ENCODE peak calls at places on chromosomes 6 and 20, in ten cellular contexts. One of them, this sample, is unnamed.

GRCh38 chr6:94127716-94128115 is 708.4 kb upstream of the EPHA7 start:
- DNase-seq in hepatocyte: no peak
- DNase-seq in nephron progenitor cell: no peak
- DNase-seq in Panc1: no peak
- DNase-seq in GM12864: no peak
- DNase-seq in testis: no peak
- DNase-seq in endothelial cell: no peak
- DNase-seq in fibroblast of lung: no peak
- DNase-seq in fibroblast of mammary gland: no peak
- DNase-seq in ascending aorta: no peak
- DNase-seq in this sample: no peak

GRCh38 chr6:43714311-43715055 is 26.9 kb upstream of the MRPS18A start:
- DNase-seq in hepatocyte: peak
- DNase-seq in nephron progenitor cell: peak
- DNase-seq in Panc1: no peak
- DNase-seq in GM12864: no peak
- DNase-seq in testis: no peak
- DNase-seq in endothelial cell: no peak
- DNase-seq in fibroblast of lung: peak
- DNase-seq in fibroblast of mammary gland: peak
- DNase-seq in ascending aorta: no peak
- DNase-seq in this sample: no peak

GRCh38 chr6:158654498-158654897 is 4.6 kb downstream of the SYTL3 start:
- DNase-seq in hepatocyte: peak
- DNase-seq in nephron progenitor cell: no peak
- DNase-seq in Panc1: no peak
- DNase-seq in GM12864: no peak
- DNase-seq in testis: peak
- DNase-seq in endothelial cell: no peak
- DNase-seq in fibroblast of lung: peak
- DNase-seq in fibroblast of mammary gland: peak
- DNase-seq in ascending aorta: peak
- DNase-seq in this sample: peak

GRCh38 chr20:56343861-56344381 is 14.9 kb upstream of the FAM210B start:
- DNase-seq in hepatocyte: peak
- DNase-seq in nephron progenitor cell: peak
- DNase-seq in Panc1: no peak
- DNase-seq in GM12864: no peak
- DNase-seq in testis: peak
- DNase-seq in endothelial cell: peak
- DNase-seq in fibroblast of lung: peak
- DNase-seq in fibroblast of mammary gland: peak
- DNase-seq in ascending aorta: no peak
- DNase-seq in this sample: no peak

GRCh38 chr20:63547484-63548480 is at the start of gene SRMS:
- DNase-seq in hepatocyte: no peak
- DNase-seq in nephron progenitor cell: no peak
- DNase-seq in Panc1: no peak
- DNase-seq in GM12864: no peak
- DNase-seq in testis: no peak
- DNase-seq in endothelial cell: no peak
- DNase-seq in fibroblast of lung: no peak
- DNase-seq in fibroblast of mammary gland: no peak
- DNase-seq in ascending aorta: no peak
- DNase-seq in this sample: peak

GRCh38 chr20:50189681-50190250 is 864 bp upstream of the CEBPB start:
- DNase-seq in hepatocyte: peak
- DNase-seq in nephron progenitor cell: peak
- DNase-seq in Panc1: no peak
- DNase-seq in GM12864: no peak
- DNase-seq in testis: peak
- DNase-seq in endothelial cell: no peak
- DNase-seq in fibroblast of lung: no peak
- DNase-seq in fibroblast of mammary gland: no peak
- DNase-seq in ascending aorta: no peak
- DNase-seq in this sample: peak

GRCh38 chr20:58571942-58572666 is 56.9 kb upstream of the APCDD1L start:
- DNase-seq in hepatocyte: peak
- DNase-seq in nephron progenitor cell: no peak
- DNase-seq in Panc1: no peak
- DNase-seq in GM12864: no peak
- DNase-seq in testis: no peak
- DNase-seq in endothelial cell: no peak
- DNase-seq in fibroblast of lung: peak
- DNase-seq in fibroblast of mammary gland: no peak
- DNase-seq in ascending aorta: no peak
- DNase-seq in this sample: no peak

GRCh38 chr6:89335164-89335563 is 17.4 kb downstream of the UBE2J1 start:
- DNase-seq in hepatocyte: no peak
- DNase-seq in nephron progenitor cell: no peak
- DNase-seq in Panc1: no peak
- DNase-seq in GM12864: no peak
- DNase-seq in testis: no peak
- DNase-seq in endothelial cell: no peak
- DNase-seq in fibroblast of lung: no peak
- DNase-seq in fibroblast of mammary gland: no peak
- DNase-seq in ascending aorta: no peak
- DNase-seq in this sample: no peak

GRCh38 chr6:135167617-135168016 is 13.5 kb upstream of the MYB start:
- DNase-seq in hepatocyte: no peak
- DNase-seq in nephron progenitor cell: no peak
- DNase-seq in Panc1: no peak
- DNase-seq in GM12864: no peak
- DNase-seq in testis: no peak
- DNase-seq in endothelial cell: no peak
- DNase-seq in fibroblast of lung: no peak
- DNase-seq in fibroblast of mammary gland: no peak
- DNase-seq in ascending aorta: no peak
- DNase-seq in this sample: no peak

GRCh38 chr6:139905404-139906052 is 531.1 kb upstream of the CITED2 start:
- DNase-seq in hepatocyte: no peak
- DNase-seq in nephron progenitor cell: no peak
- DNase-seq in Panc1: no peak
- DNase-seq in GM12864: no peak
- DNase-seq in testis: no peak
- DNase-seq in endothelial cell: no peak
- DNase-seq in fibroblast of lung: no peak
- DNase-seq in fibroblast of mammary gland: no peak
- DNase-seq in ascending aorta: no peak
- DNase-seq in this sample: no peak

GRCh38 chr6:26156105-26156849 is 69.0 kb downstream of the HFE start:
- DNase-seq in hepatocyte: peak
- DNase-seq in nephron progenitor cell: peak
- DNase-seq in Panc1: peak
- DNase-seq in GM12864: peak
- DNase-seq in testis: peak
- DNase-seq in endothelial cell: peak
- DNase-seq in fibroblast of lung: peak
- DNase-seq in fibroblast of mammary gland: peak
- DNase-seq in ascending aorta: peak
- DNase-seq in this sample: peak

GRCh38 chr6:29992792-29993191 is 50.5 kb downstream of the HLA-A start:
- DNase-seq in hepatocyte: no peak
- DNase-seq in nephron progenitor cell: no peak
- DNase-seq in Panc1: peak
- DNase-seq in GM12864: no peak
- DNase-seq in testis: no peak
- DNase-seq in endothelial cell: no peak
- DNase-seq in fibroblast of lung: peak
- DNase-seq in fibroblast of mammary gland: peak
- DNase-seq in ascending aorta: no peak
- DNase-seq in this sample: peak

GRCh38 chr6:66926060-66926459 is 1219.0 kb upstream of the EYS start:
- DNase-seq in hepatocyte: no peak
- DNase-seq in nephron progenitor cell: no peak
- DNase-seq in Panc1: peak
- DNase-seq in GM12864: no peak
- DNase-seq in testis: no peak
- DNase-seq in endothelial cell: no peak
- DNase-seq in fibroblast of lung: peak
- DNase-seq in fibroblast of mammary gland: no peak
- DNase-seq in ascending aorta: no peak
- DNase-seq in this sample: no peak
- TF ChIP-seq CTCF in hepatocyte: no peak
- TF ChIP-seq CTCF in nephron progenitor cell: no peak
- TF ChIP-seq CTCF in Panc1: peak
- TF ChIP-seq CTCF in GM12864: no peak
- TF ChIP-seq CTCF in testis: peak
- TF ChIP-seq CTCF in endothelial cell: no peak
- TF ChIP-seq CTCF in fibroblast of lung: no peak
- TF ChIP-seq CTCF in fibroblast of mammary gland: no peak
- TF ChIP-seq CTCF in ascending aorta: no peak
- TF ChIP-seq CTCF in this sample: peak

DNA sequence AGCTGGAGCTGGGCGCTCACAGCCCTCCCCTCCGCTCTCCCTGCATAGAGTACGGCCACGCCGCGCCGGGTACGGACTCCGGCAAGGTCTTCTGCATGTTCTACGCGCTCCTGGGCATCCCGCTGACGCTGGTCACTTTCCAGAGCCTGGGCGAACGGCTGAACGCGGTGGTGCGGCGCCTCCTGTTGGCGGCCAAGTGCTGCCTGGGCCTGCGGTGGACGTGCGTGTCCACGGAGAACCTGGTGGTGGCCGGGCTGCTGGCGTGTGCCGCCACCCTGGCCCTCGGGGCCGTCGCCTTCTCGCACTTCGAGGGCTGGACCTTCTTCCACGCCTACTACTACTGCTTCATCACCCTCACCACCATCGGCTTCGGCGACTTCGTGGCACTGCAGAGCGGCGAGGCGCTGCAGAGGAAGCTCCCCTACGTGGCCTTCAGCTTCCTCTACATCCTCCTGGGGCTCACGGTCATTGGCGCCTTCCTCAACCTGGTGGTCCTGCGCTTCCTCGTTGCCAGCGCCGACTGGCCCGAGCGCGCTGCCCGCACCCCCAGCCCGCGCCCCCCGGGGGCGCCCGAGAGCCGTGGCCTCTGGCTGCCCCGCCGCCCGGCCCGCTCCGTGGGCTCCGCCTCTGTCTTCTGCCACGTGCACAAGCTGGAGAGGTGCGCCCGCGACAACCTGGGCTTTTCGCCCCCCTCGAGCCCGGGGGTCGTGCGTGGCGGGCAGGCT is 4.6 kb downstream of the KCNK15 start:
- DNase-seq in hepatocyte: no peak
- DNase-seq in nephron progenitor cell: no peak
- DNase-seq in Panc1: no peak
- DNase-seq in GM12864: no peak
- DNase-seq in testis: no peak
- DNase-seq in endothelial cell: no peak
- DNase-seq in fibroblast of lung: no peak
- DNase-seq in fibroblast of mammary gland: no peak
- DNase-seq in ascending aorta: no peak
- DNase-seq in this sample: no peak
- TF ChIP-seq CTCF in hepatocyte: no peak
- TF ChIP-seq CTCF in nephron progenitor cell: no peak
- TF ChIP-seq CTCF in Panc1: no peak
- TF ChIP-seq CTCF in GM12864: peak
- TF ChIP-seq CTCF in testis: peak
- TF ChIP-seq CTCF in endothelial cell: no peak
- TF ChIP-seq CTCF in fibroblast of lung: no peak
- TF ChIP-seq CTCF in fibroblast of mammary gland: no peak
- TF ChIP-seq CTCF in ascending aorta: peak
- TF ChIP-seq CTCF in this sample: no peak

GRCh38 chr6:82246802-82247633 is 526 bp downstream of the IBTK start:
- DNase-seq in hepatocyte: peak
- DNase-seq in nephron progenitor cell: peak
- DNase-seq in Panc1: no peak
- DNase-seq in GM12864: no peak
- DNase-seq in testis: peak
- DNase-seq in endothelial cell: peak
- DNase-seq in fibroblast of lung: peak
- DNase-seq in fibroblast of mammary gland: peak
- DNase-seq in ascending aorta: no peak
- DNase-seq in this sample: peak
- TF ChIP-seq CTCF in hepatocyte: no peak
- TF ChIP-seq CTCF in nephron progenitor cell: no peak
- TF ChIP-seq CTCF in Panc1: no peak
- TF ChIP-seq CTCF in GM12864: no peak
- TF ChIP-seq CTCF in testis: no peak
- TF ChIP-seq CTCF in endothelial cell: no peak
- TF ChIP-seq CTCF in fibroblast of lung: no peak
- TF ChIP-seq CTCF in fibroblast of mammary gland: no peak
- TF ChIP-seq CTCF in ascending aorta: no peak
- TF ChIP-seq CTCF in this sample: no peak

GRCh38 chr20:19590382-19590781 is 167.7 kb upstream of the RIN2 start:
- DNase-seq in hepatocyte: no peak
- DNase-seq in nephron progenitor cell: no peak
- DNase-seq in Panc1: no peak
- DNase-seq in GM12864: no peak
- DNase-seq in testis: no peak
- DNase-seq in endothelial cell: no peak
- DNase-seq in fibroblast of lung: no peak
- DNase-seq in fibroblast of mammary gland: no peak
- DNase-seq in ascending aorta: no peak
- DNase-seq in this sample: no peak

GRCh38 chr20:19583532-19584175 is 174.4 kb upstream of the RIN2 start:
- DNase-seq in hepatocyte: peak
- DNase-seq in nephron progenitor cell: peak
- DNase-seq in Panc1: peak
- DNase-seq in GM12864: peak
- DNase-seq in testis: peak
- DNase-seq in endothelial cell: peak
- DNase-seq in fibroblast of lung: peak
- DNase-seq in fibroblast of mammary gland: peak
- DNase-seq in ascending aorta: no peak
- DNase-seq in this sample: peak

GRCh38 chr20:19593762-19594161 is 164.3 kb upstream of the RIN2 start:
- DNase-seq in hepatocyte: no peak
- DNase-seq in nephron progenitor cell: no peak
- DNase-seq in Panc1: no peak
- DNase-seq in GM12864: no peak
- DNase-seq in testis: no peak
- DNase-seq in endothelial cell: no peak
- DNase-seq in fibroblast of lung: no peak
- DNase-seq in fibroblast of mammary gland: no peak
- DNase-seq in ascending aorta: no peak
- DNase-seq in this sample: no peak

GRCh38 chr20:19589731-19590362 is 168.2 kb upstream of the RIN2 start:
- DNase-seq in hepatocyte: no peak
- DNase-seq in nephron progenitor cell: no peak
- DNase-seq in Panc1: no peak
- DNase-seq in GM12864: no peak
- DNase-seq in testis: no peak
- DNase-seq in endothelial cell: no peak
- DNase-seq in fibroblast of lung: no peak
- DNase-seq in fibroblast of mammary gland: no peak
- DNase-seq in ascending aorta: no peak
- DNase-seq in this sample: no peak

DNA sequence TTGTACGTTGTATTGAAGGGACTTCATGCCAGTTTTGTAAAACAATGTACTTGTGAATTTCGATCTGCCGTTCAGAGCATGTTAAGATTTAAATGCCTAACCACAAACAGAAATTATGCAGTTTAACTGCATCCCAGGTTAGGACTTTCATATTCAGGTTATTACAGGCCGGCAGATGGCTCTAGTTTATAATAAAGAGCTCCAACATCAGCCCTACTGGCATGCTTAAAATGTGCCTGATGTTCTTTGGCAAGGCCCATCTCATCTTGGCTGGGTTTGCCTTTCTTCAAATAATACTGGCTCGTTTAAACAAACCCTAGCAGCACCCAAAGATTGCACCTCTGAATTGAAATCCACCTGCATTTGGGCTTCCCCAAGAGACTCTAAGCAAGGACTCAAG is 169.3 kb upstream of the RIN2 start:
- DNase-seq in hepatocyte: peak
- DNase-seq in nephron progenitor cell: no peak
- DNase-seq in Panc1: no peak
- DNase-seq in GM12864: no peak
- DNase-seq in testis: peak
- DNase-seq in endothelial cell: no peak
- DNase-seq in fibroblast of lung: no peak
- DNase-seq in fibroblast of mammary gland: no peak
- DNase-seq in ascending aorta: no peak
- DNase-seq in this sample: peak
- TF ChIP-seq CTCF in hepatocyte: no peak
- TF ChIP-seq CTCF in nephron progenitor cell: no peak
- TF ChIP-seq CTCF in Panc1: no peak
- TF ChIP-seq CTCF in GM12864: no peak
- TF ChIP-seq CTCF in testis: no peak
- TF ChIP-seq CTCF in endothelial cell: no peak
- TF ChIP-seq CTCF in fibroblast of lung: no peak
- TF ChIP-seq CTCF in fibroblast of mammary gland: no peak
- TF ChIP-seq CTCF in ascending aorta: no peak
- TF ChIP-seq CTCF in this sample: no peak

This sample was measured in MCF 10A.